ENCODE peak calls at places on chromosomes 6 and 20, in eight cellular contexts. I is tibial nerve, L is HepG2, A is mesendoderm, B is right lobe of liver, D is A673, U is AG04450, Z is cardiac muscle cell. P is an unnamed sample.

GRCh38 chr20:3447321-3447720 is 23.5 kb upstream of the ATRN start:
- DNase-seq in I (no peak), L (no peak), A (no peak), B (no peak), D (no peak), U (no peak), Z (no peak), P (no peak)

GRCh38 chr20:19683168-19683567 is 74.9 kb upstream of the RIN2 start:
- DNase-seq in I (no peak), L (no peak), A (no peak), B (no peak), D (no peak), U (no peak), Z (no peak), P (no peak)

GRCh38 chr6:12164508-12164770 is 125.7 kb upstream of the EDN1 start:
- DNase-seq in I (no peak), L (no peak), A (no peak), B (no peak), D (no peak), U (no peak), Z (no peak), P (no peak)

GRCh38 chr6:154156135-154156948 is 117.3 kb downstream of the OPRM1 start:
- DNase-seq in I (peak; percentile 14), L (peak; percentile 30), A (peak; percentile 81), B (peak; percentile 44), D (peak; percentile 70), U (no peak), Z (peak; percentile 57), P (no peak)

GRCh38 chr6:102918161-102918560 is 1524.7 kb downstream of the GRIK2 start:
- DNase-seq in I (no peak), L (no peak), A (no peak), B (no peak), D (no peak), U (no peak), Z (no peak), P (no peak)

GRCh38 chr6:166757226-166758135 is 130.4 kb upstream of the RPS6KA2 start:
- DNase-seq in I (no peak), L (no peak), A (peak; percentile 49), B (no peak), D (no peak), U (no peak), Z (peak; percentile 35), P (no peak)

GRCh38 chr6:167396659-167397490 is 72.0 kb downstream of the TTLL2 start:
- DNase-seq in I (no peak), L (peak; percentile 81), A (no peak), B (no peak), D (no peak), U (no peak), Z (no peak), P (no peak)

GRCh38 chr6:106860940-106861339 is 113.6 kb downstream of the CD24 start:
- DNase-seq in I (no peak), L (no peak), A (peak; percentile 37), B (no peak), D (no peak), U (no peak), Z (no peak), P (no peak)

GRCh38 chr6:165729307-165729936 is 66.4 kb upstream of the PDE10A start:
- DNase-seq in I (peak; percentile 43), L (peak; percentile 13), A (peak; percentile 40), B (no peak), D (peak; percentile 41), U (no peak), Z (peak; percentile 56), P (no peak)

GRCh38 chr6:89299451-89299850 is 15.6 kb downstream of the GABRR2 start:
- DNase-seq in I (no peak), L (no peak), A (peak; percentile 42), B (no peak), D (peak; percentile 55), U (no peak), Z (no peak), P (no peak)

GRCh38 chr6:30154709-30155521 is 6.1 kb downstream of the TRIM10 start:
- DNase-seq in I (no peak), L (peak; percentile 82), A (no peak), B (no peak), D (peak; percentile 82), U (no peak), Z (peak; percentile 85), P (peak; percentile 45)

GRCh38 chr6:20630617-20631448 is 96.6 kb downstream of the CDKAL1 start:
- DNase-seq in I (no peak), L (peak; percentile 88), A (peak; percentile 11), B (no peak), D (no peak), U (no peak), Z (no peak), P (no peak)

DNA sequence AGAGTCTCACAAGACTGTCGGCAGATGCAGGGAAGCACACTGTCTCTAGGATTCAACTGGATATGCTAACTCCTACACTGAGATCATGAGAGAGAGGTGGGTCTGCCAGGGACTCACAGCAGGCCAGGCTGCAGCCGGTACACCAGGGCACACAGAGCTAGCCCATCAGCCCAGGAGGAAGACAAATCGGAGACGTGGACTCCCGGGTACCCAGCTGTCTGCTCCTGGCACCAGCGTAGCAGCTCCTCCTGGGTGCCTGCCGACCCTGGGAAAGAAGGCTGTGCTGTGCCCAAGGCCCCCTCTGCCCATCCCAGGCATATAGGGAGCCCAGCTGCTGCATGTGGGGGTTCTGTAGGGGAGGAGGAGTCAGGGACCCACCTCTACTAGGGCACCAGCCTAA is 7.0 kb downstream of the MICAL1 start:
- DNase-seq in I (no peak), L (no peak), A (no peak), B (no peak), D (no peak), U (no peak), Z (no peak), P (no peak)
- H3K27ac ChIP-seq in I (no peak overlapping the region), L (no peak overlapping the region), A (no peak overlapping the region), B (no peak overlapping the region), D (no peak overlapping the region), U (peak overlapping the region; percentile 11), Z (no peak overlapping the region), P (no peak overlapping the region)

DNA sequence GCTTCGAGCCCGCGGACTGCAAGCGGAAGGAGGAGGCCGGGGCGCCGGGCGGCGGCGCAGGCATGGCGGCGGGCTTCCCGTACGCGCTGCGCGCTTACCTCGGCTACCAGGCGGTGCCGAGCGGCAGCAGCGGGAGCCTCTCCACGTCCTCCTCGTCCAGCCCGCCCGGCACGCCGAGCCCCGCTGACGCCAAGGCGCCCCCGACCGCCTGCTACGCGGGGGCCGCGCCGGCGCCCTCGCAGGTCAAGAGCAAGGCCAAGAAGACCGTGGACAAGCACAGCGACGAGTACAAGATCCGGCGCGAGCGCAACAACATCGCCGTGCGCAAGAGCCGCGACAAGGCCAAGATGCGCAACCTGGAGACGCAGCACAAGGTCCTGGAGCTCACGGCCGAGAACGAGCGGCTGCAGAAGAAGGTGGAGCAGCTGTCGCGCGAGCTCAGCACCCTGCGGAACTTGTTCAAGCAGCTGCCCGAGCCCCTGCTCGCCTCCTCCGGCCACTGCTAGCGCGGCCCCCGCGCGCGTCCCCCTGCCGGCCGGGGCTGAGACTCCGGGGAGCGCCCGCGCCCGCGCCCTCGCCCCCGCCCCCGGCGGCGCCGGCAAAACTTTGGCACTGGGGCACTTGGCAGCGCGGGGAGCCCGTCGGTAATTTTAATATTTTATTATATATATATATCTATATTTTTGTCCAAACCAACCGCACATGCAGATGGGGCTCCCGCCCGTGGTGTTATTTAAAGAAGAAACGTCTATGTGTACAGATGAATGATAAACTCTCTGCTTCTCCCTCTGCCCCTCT is 1.1 kb downstream of the CEBPB start:
- DNase-seq in I (no peak), L (peak; percentile 42), A (peak; percentile 88), B (peak; percentile 59), D (peak; percentile 75), U (no peak), Z (peak; percentile 59), P (no peak)
- H3K27ac ChIP-seq in I (peak overlapping the region; percentile 99), L (peak overlapping the region; percentile 79), A (peak overlapping the region; percentile 80), B (peak overlapping the region; percentile 98), D (peak overlapping the region; percentile 99), U (peak overlapping the region; percentile 96), Z (peak overlapping the region; percentile 87), P (peak overlapping the region; percentile 97)

GRCh38 chr6:7216941-7217621 is 95.9 kb downstream of the SSR1 start:
- DNase-seq in I (no peak), L (no peak), A (peak; percentile 92), B (peak; percentile 57), D (peak; percentile 53), U (no peak), Z (no peak), P (no peak)

GRCh38 chr6:7215798-7216231 is 97.2 kb downstream of the SSR1 start:
- DNase-seq in I (no peak), L (no peak), A (no peak), B (no peak), D (no peak), U (no peak), Z (no peak), P (no peak)

GRCh38 chr6:7218586-7218985 is 94.4 kb downstream of the SSR1 start:
- DNase-seq in I (no peak), L (no peak), A (no peak), B (no peak), D (no peak), U (no peak), Z (peak; percentile 34), P (no peak)

GRCh38 chr6:7222197-7222596 is 90.8 kb downstream of the SSR1 start:
- DNase-seq in I (no peak), L (no peak), A (no peak), B (no peak), D (no peak), U (no peak), Z (no peak), P (no peak)

GRCh38 chr6:7219310-7219709 is 93.7 kb downstream of the SSR1 start:
- DNase-seq in I (peak; percentile 33), L (peak; percentile 40), A (no peak), B (peak; percentile 88), D (no peak), U (no peak), Z (peak; percentile 22), P (no peak)
- H3K27ac ChIP-seq in I (no peak overlapping the region), L (peak overlapping the region; percentile 28), A (no peak overlapping the region), B (peak overlapping the region; percentile 69), D (peak overlapping the region; percentile 4), U (peak overlapping the region; percentile 25), Z (peak overlapping the region; percentile 37), P (peak overlapping the region; percentile 9)

GRCh38 chr6:143694560-143694959 is 16.8 kb downstream of the PHACTR2 start:
- DNase-seq in I (no peak), L (no peak), A (peak; percentile 37), B (no peak), D (no peak), U (no peak), Z (no peak), P (no peak)

GRCh38 chr6:143691900-143692572 is 14.3 kb downstream of the PHACTR2 start:
- DNase-seq in I (no peak), L (no peak), A (no peak), B (no peak), D (no peak), U (no peak), Z (no peak), P (no peak)

GRCh38 chr6:143692696-143693095 is 14.9 kb downstream of the PHACTR2 start:
- DNase-seq in I (no peak), L (peak; percentile 97), A (no peak), B (no peak), D (no peak), U (no peak), Z (no peak), P (no peak)

GRCh38 chr6:143695106-143696059 is 17.6 kb downstream of the PHACTR2 start:
- DNase-seq in I (no peak), L (no peak), A (no peak), B (no peak), D (no peak), U (no peak), Z (no peak), P (no peak)

DNA sequence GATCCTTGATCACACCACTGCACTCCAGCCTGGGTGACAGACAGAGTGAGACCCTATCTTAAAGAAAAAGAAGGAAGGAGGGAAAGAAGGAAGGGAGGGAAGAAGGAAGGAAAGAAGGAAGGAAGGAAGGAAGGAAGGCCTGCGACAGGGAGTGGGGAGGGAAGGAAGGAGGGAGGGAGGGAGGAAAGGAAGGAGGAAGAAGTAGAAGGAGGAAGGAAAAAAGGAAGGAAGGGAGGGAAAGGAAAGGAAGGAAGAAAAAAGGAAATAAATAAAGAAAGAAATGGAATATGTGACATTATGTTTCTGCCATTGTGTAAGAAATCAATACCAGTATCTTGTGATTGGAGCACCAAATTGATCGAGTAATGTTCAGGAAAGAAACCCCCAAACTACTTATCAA is 16.2 kb downstream of the PHACTR2 start:
- DNase-seq in I (no peak), L (no peak), A (no peak), B (no peak), D (no peak), U (no peak), Z (no peak), P (no peak)
- H3K27ac ChIP-seq in I (no peak overlapping the region), L (no peak overlapping the region), A (no peak overlapping the region), B (no peak overlapping the region), D (no peak overlapping the region), U (no peak overlapping the region), Z (no peak overlapping the region), P (no peak overlapping the region)